ENCODE peak calls at places on chromosomes 12 and 14, in seven cellular contexts. P is HepG2; I is Calu3; D is NCI-H2107; R is epithelial cell of esophagus; H is activated CD4-positive, alpha-beta T cell treated with anti-CD3 and anti-CD28 coated beads, Interleukin-2, amount 50 U/mL, for 1 hour; V is WTC11. B is an unnamed sample.

GRCh38 chr14:88825078-88825458 is 617 bp downstream of the TTC8 start:
- DNase-seq in I (no peak), R (peak), H (no peak), V (no peak), D (no peak), P (no peak), B (no peak)

GRCh38 chr14:23171251-23171975 is 12.0 kb downstream of the SLC7A8 start:
- DNase-seq in I (no peak), P (no peak), R (peak), V (no peak), H (no peak), D (no peak), B (peak)

GRCh38 chr14:53845813-53846693 is 110.6 kb downstream of the BMP4 start:
- DNase-seq in P (peak), V (no peak), R (peak), D (no peak), I (peak), H (no peak), B (no peak)

GRCh38 chr12:88833641-88834116 is 253.4 kb upstream of the KITLG start:
- DNase-seq in H (no peak), I (no peak), D (no peak), V (no peak), R (peak), P (no peak), B (peak)

GRCh38 chr12:8057839-8058238 is 8.3 kb downstream of the C3AR1 start:
- DNase-seq in H (no peak), I (no peak), D (no peak), P (no peak), V (no peak), R (peak), B (peak)

GRCh38 chr12:88665051-88665450 is 84.8 kb upstream of the KITLG start:
- DNase-seq in P (no peak), R (peak), I (no peak), D (no peak), V (no peak), H (no peak), B (peak)

GRCh38 chr12:88416786-88417185 is 163.5 kb downstream of the KITLG start:
- DNase-seq in P (no peak), R (no peak), I (no peak), V (no peak), H (no peak), D (no peak), B (no peak)

GRCh38 chr14:105627701-105628100 is 101.3 kb downstream of the TMEM121 start:
- DNase-seq in D (no peak), R (no peak), P (no peak), H (no peak), V (no peak), I (no peak), B (no peak)

GRCh38 chr12:52628841-52629240 is 10.5 kb upstream of the KRT73 start:
- DNase-seq in P (no peak), R (no peak), H (no peak), I (no peak), V (no peak), D (no peak), B (no peak)

GRCh38 chr14:105411017-105411941 is 8.3 kb upstream of the MTA1 start:
- DNase-seq in H (no peak), I (peak), R (peak), D (no peak), P (no peak), V (peak), B (peak)

GRCh38 chr12:92158711-92159534 is 13.3 kb upstream of the BTG1 start:
- DNase-seq in V (no peak), H (no peak), I (no peak), P (no peak), R (no peak), D (no peak), B (no peak)

GRCh38 chr12:7188557-7189397 is 709 bp upstream of the PEX5 start:
- DNase-seq in D (peak), I (peak), V (peak), R (peak), P (peak), H (peak), B (peak)

B was measured in mammary epithelial cell.